ENCODE peak calls at places on chromosomes 6 and 20, in eight cellular contexts. S is HFFc6; P is activated CD8-positive, alpha-beta memory T cell treated with anti-CD3 and anti-CD28 coated beads, Interleukin-2, amount 50 U/mL, for 4 hours; C is NCI-H2029; I is DMS153; D is adrenal gland; J is sciatic nerve; N is heart right ventricle. Z is an unnamed sample.
A peak's percentile ranks its signal among the peaks of the same experiment; 100 is the strongest.

GRCh38 chr6:106694343-106694742 is 65.0 kb downstream of the QRSL1 start:
- DNase-seq in S (no peak), P (no peak), D (no peak), I (no peak), C (no peak), J (no peak), N (no peak), Z (no peak)

GRCh38 chr20:33024263-33024601 is 7.2 kb upstream of the BPIFB6 start:
- DNase-seq in J (no peak), D (no peak), I (no peak), S (no peak), N (no peak), P (no peak), C (no peak), Z (no peak)

GRCh38 chr6:34146801-34147592 is 1.1 kb upstream of the GRM4 start:
- DNase-seq in D (no peak), N (no peak), C (peak; percentile 47), J (no peak), S (peak; percentile 76), P (peak; percentile 5), I (no peak), Z (peak; percentile 23)

GRCh38 chr6:33820243-33820642 is 16.4 kb upstream of the MLN start:
- DNase-seq in J (no peak), P (no peak), I (no peak), D (no peak), C (no peak), S (no peak), N (no peak), Z (no peak)

GRCh38 chr20:45497971-45498494 is 17.4 kb downstream of the SPINT3 start:
- DNase-seq in I (no peak), D (no peak), J (no peak), S (no peak), N (no peak), C (no peak), P (no peak), Z (no peak)

GRCh38 chr20:47456952-47457724 is 44.5 kb upstream of the NCOA3 start:
- DNase-seq in D (no peak), I (no peak), S (peak; percentile 68), P (no peak), N (no peak), J (no peak), C (no peak), Z (no peak)

GRCh38 chr20:48783533-48784272 is 44.1 kb downstream of the PREX1 start:
- DNase-seq in I (no peak), C (no peak), D (no peak), P (no peak), J (no peak), N (no peak), S (no peak), Z (no peak)

GRCh38 chr6:34067814-34068213 is 78.1 kb downstream of the GRM4 start:
- DNase-seq in J (no peak), S (no peak), P (no peak), C (no peak), D (no peak), I (no peak), N (no peak), Z (no peak)

GRCh38 chr6:47308674-47309325 is 905 bp downstream of the TNFRSF21 start:
- DNase-seq in I (no peak), N (peak; percentile 13), D (peak; percentile 30), C (no peak), P (no peak), S (no peak), J (no peak), Z (no peak)

GRCh38 chr6:115551510-115551909 is 509.2 kb downstream of the FRK start:
- DNase-seq in I (peak; percentile 95), P (no peak), D (no peak), J (no peak), S (no peak), C (peak; percentile 9), N (no peak), Z (no peak)

GRCh38 chr20:40654876-40655275 is 34.2 kb downstream of the MAFB start:
- DNase-seq in I (no peak), D (no peak), J (no peak), N (no peak), P (no peak), C (no peak), S (no peak), Z (peak; percentile 69)

GRCh38 chr20:38434310-38434741 is 802 bp downstream of the SNHG17 start:
- DNase-seq in S (no peak), I (no peak), N (no peak), J (no peak), C (no peak), D (no peak), P (peak; percentile 24), Z (no peak)

GRCh38 chr6:11272491-11273192 is 40.2 kb upstream of the NEDD9 start:
- DNase-seq in P (no peak), D (no peak), J (no peak), C (peak; percentile 75), I (peak; percentile 13), S (no peak), N (no peak), Z (no peak)

GRCh38 chr20:17612287-17612974 is 42.6 kb downstream of the DSTN start:
- DNase-seq in I (no peak), S (peak; percentile 59), J (no peak), P (peak; percentile 37), D (no peak), N (no peak), C (no peak), Z (peak; percentile 47)

GRCh38 chr6:166112580-166112979 is 55.1 kb downstream of the TBXT start:
- DNase-seq in N (no peak), I (peak; percentile 40), C (no peak), P (no peak), S (peak; percentile 51), J (no peak), D (no peak), Z (no peak)

GRCh38 chr6:7939864-7940228 is 29.3 kb upstream of the TXNDC5 start:
- DNase-seq in P (no peak), D (no peak), C (no peak), S (no peak), J (no peak), I (no peak), N (no peak), Z (no peak)

GRCh38 chr20:42024653-42025052 is 406.5 kb upstream of the CHD6 start:
- DNase-seq in P (no peak), S (no peak), C (no peak), D (no peak), J (no peak), I (no peak), N (peak; percentile 29), Z (no peak)

GRCh38 chr6:80541186-80541585 is 434.7 kb downstream of the BCKDHB start:
- DNase-seq in N (no peak), C (no peak), D (no peak), P (no peak), J (no peak), S (peak; percentile 75), I (no peak), Z (no peak)

GRCh38 chr20:64033981-64034493 is 1.9 kb upstream of the C20orf204 start:
- DNase-seq in S (no peak), J (no peak), N (no peak), P (no peak), I (no peak), C (no peak), D (no peak), Z (no peak)

GRCh38 chr6:107600936-107601335 is 111.0 kb downstream of the SOBP start:
- DNase-seq in D (no peak), I (no peak), P (no peak), C (no peak), S (peak; percentile 2), J (no peak), N (peak; percentile 29), Z (no peak)

GRCh38 chr6:155444120-155444917 is 11.3 kb downstream of the NOX3 start:
- DNase-seq in I (no peak), S (peak; percentile 9), D (no peak), J (no peak), N (no peak), P (no peak), C (no peak), Z (no peak)

GRCh38 chr6:46263709-46264091 is 92.9 kb upstream of the ENPP5 start:
- DNase-seq in I (no peak), N (no peak), S (peak; percentile 45), J (no peak), P (no peak), D (no peak), C (no peak), Z (no peak)

GRCh38 chr6:7454696-7455095 is 65.1 kb downstream of the RIOK1 start:
- DNase-seq in N (no peak), D (no peak), C (no peak), P (no peak), S (no peak), J (no peak), I (no peak), Z (no peak)

GRCh38 chr6:105318660-105319059 is 84.2 kb downstream of the PREP start:
- DNase-seq in S (peak; percentile 55), D (no peak), N (no peak), P (no peak), J (no peak), I (no peak), C (no peak), Z (no peak)

GRCh38 chr20:726160-726559 is 42.1 kb downstream of the SLC52A3 start:
- DNase-seq in J (no peak), N (no peak), P (no peak), S (no peak), D (no peak), C (no peak), I (no peak), Z (no peak)